ENCODE peak calls at places on chromosomes 1 and 21, in eight cellular contexts. P is progenitor cell of endocrine pancreas, M is uterus, D is PC-3, S is endodermal cell, T is cardiac fibroblast, I is right atrium auricular region, B is astrocyte of the cerebellum. R is an unnamed sample.

GRCh38 chr1:218164930-218165686 is 120.0 kb upstream of the RRP15 start:
- DNase-seq in M (no peak), P (peak), I (no peak), T (peak), S (peak), B (no peak), D (peak), R (peak)

GRCh38 chr1:209983953-209984352 is 45.9 kb downstream of the SYT14 start:
- DNase-seq in T (no peak), I (no peak), P (no peak), M (no peak), S (no peak), B (no peak), D (no peak), R (no peak)

GRCh38 chr21:45536301-45537081 is 5.7 kb downstream of the SLC19A1 start:
- DNase-seq in I (no peak), M (no peak), B (no peak), P (no peak), S (peak), D (no peak), T (no peak), R (peak)

GRCh38 chr1:180170569-180170968 is 15.9 kb downstream of the QSOX1 start:
- DNase-seq in D (peak), P (no peak), S (no peak), B (no peak), I (no peak), M (no peak), T (no peak), R (no peak)

GRCh38 chr1:84344286-84344685 is 42.8 kb downstream of the SAMD13 start:
- DNase-seq in S (no peak), B (no peak), P (no peak), D (no peak), M (no peak), I (no peak), T (peak), R (no peak)

GRCh38 chr1:79945391-79945790 is 938.9 kb upstream of the ADGRL4 start:
- DNase-seq in P (no peak), D (peak), M (no peak), S (no peak), T (no peak), B (no peak), I (no peak), R (no peak)

GRCh38 chr1:229158317-229159294 is 112.3 kb upstream of the RAB4A start:
- DNase-seq in S (no peak), D (no peak), M (no peak), B (no peak), I (peak), T (no peak), P (no peak), R (no peak)

GRCh38 chr1:56477164-56478111 is 101.9 kb downstream of the PLPP3 start:
- DNase-seq in P (peak), D (no peak), B (no peak), S (peak), T (peak), M (peak), I (peak), R (peak)

GRCh38 chr21:29547998-29548397 is 249.3 kb downstream of the BACH1 start:
- DNase-seq in T (no peak), B (no peak), D (no peak), S (no peak), P (no peak), M (no peak), I (no peak), R (no peak)

GRCh38 chr1:198042168-198042567 is 114.6 kb upstream of the NEK7 start:
- DNase-seq in I (no peak), D (no peak), T (peak), S (no peak), B (peak), P (no peak), M (no peak), R (no peak)

GRCh38 chr1:185409345-185409744 is 92.3 kb upstream of the IVNS1ABP start:
- DNase-seq in M (no peak), T (no peak), D (no peak), I (no peak), P (no peak), S (no peak), B (no peak), R (no peak)

GRCh38 chr1:173496757-173497323 is 19.7 kb downstream of the PRDX6 start:
- DNase-seq in T (no peak), B (no peak), S (no peak), M (no peak), P (no peak), I (no peak), D (no peak), R (no peak)

GRCh38 chr1:28296401-28297220 is 32.2 kb upstream of the MED18 start:
- DNase-seq in M (peak), P (peak), I (no peak), D (no peak), S (peak), T (peak), B (no peak), R (peak)

GRCh38 chr1:32045770-32046169 is 27.0 kb upstream of the TMEM39B start:
- DNase-seq in B (no peak), P (no peak), D (no peak), I (no peak), M (no peak), T (no peak), S (no peak), R (no peak)

GRCh38 chr1:59697138-59697811 is 117.5 kb upstream of the HOOK1 start:
- DNase-seq in T (no peak), M (no peak), I (no peak), S (no peak), P (no peak), B (no peak), D (no peak), R (no peak)

GRCh38 chr1:32404956-32405355 is 10.7 kb upstream of the BSDC1 start:
- DNase-seq in M (no peak), B (no peak), T (no peak), I (no peak), S (no peak), P (no peak), D (no peak), R (no peak)

GRCh38 chr1:152917794-152918193 is 9.4 kb downstream of the IVL start:
- DNase-seq in T (no peak), S (no peak), D (peak), M (no peak), B (no peak), I (no peak), P (no peak), R (no peak)
- TF ChIP-seq CTCF in T (no peak), S (peak), D (peak), M (no peak), B (peak), I (no peak), P (peak), R (no peak)

DNA sequence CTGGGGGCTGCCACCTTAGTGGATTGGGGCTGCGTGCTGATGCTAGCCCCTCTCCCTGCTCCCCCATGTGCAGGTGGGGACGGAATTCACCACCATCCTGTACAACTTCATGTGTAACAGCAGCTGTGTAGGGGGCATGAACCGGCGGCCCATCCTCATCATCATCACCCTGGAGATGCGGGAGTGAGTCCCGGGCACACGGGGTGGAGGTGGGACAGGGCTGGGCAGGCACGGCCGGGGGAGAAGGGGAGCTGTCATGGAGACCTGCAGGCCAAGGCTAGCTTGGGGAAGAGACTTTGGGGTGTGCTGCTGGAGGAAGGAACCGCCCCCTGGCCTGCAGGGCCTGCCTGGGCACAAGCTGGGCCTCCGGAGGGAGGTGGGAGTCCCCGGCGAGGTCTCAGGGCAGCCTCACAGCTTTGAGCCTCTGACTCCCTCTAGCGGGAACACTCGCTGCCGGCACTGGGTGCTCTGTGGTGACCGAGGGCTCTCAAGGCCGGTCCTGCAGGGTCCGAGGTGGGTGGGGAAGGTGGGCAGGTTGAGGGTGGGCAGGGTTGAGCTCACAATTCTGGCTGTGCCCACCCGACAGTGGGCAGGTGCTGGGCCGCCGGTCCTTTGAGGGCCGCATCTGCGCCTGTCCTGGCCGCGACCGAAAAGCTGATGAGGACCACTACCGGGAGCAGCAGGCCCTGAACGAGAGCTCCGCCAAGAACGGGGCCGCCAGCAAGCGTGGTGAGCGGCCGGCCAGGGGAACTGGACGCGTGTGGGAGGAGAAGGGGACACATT is 25.0 kb upstream of the CCDC27 start:
- DNase-seq in T (peak), M (no peak), B (no peak), S (peak), I (no peak), P (no peak), D (peak), R (peak)
- TF ChIP-seq CTCF in T (peak), M (no peak), B (peak), S (peak), I (peak), P (peak), D (peak), R (peak)

DNA sequence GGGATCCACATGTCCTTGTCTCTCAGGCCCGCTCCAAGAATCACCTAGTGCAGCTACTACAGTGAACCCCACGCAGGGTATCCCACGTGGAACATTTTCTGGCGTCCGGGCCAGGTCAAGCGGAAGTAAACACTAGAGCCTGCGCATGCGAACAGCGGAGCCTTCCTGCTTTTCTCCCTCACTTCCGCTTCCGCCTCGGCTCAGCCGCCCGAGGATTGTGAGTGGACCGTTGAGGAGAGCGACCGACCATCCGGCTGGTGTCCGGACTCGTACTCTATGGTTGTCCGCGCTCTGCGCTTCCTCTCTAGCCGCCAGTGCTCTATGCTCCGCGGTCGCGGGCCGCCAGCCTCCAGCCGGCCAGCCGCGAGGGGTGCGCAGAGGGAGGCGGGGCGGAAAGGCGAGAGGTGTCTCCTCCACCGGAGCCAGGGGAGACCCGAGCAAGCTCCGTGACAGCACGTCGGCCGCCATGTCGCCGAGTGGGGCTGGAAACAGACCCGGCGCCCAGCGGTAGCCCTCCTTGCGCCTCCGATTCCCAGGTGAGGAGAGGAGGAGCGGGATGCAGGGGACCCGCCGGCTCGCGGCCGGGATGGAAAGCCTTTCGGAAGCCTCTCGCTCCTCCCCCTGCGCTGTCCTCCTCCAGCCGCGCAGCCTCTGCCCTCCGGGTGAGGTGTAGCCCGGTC is at the start of the genes CNST and TFB2M:
- DNase-seq in P (peak), M (peak), D (peak), T (peak), S (peak), I (peak), B (peak), R (peak)
- TF ChIP-seq CTCF in P (no peak), M (no peak), D (no peak), T (no peak), S (no peak), I (no peak), B (no peak), R (no peak)

DNA sequence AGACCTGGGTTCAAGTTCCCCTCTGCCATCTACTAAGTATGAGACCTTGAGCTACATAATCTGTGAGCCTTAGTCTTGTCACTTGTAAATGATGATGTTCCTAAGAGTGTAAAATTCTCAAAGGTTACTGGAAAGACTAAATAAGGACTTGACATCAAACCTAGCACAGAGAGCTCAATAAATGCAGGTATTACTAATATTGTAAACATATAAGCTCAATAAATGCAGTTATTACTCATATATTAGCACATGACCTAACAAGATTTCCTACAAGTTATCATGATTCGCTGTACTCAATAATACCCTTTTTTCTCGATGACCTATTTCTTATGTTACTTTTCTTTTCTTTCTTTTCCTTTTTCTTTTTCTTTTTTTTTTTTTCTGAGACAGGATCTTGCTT is 174.9 kb downstream of the ZNF281 start:
- DNase-seq in M (no peak), P (no peak), T (no peak), B (no peak), D (peak), I (no peak), S (no peak), R (no peak)
- TF ChIP-seq CTCF in M (no peak), P (no peak), T (no peak), B (no peak), D (no peak), I (no peak), S (no peak), R (no peak)

DNA sequence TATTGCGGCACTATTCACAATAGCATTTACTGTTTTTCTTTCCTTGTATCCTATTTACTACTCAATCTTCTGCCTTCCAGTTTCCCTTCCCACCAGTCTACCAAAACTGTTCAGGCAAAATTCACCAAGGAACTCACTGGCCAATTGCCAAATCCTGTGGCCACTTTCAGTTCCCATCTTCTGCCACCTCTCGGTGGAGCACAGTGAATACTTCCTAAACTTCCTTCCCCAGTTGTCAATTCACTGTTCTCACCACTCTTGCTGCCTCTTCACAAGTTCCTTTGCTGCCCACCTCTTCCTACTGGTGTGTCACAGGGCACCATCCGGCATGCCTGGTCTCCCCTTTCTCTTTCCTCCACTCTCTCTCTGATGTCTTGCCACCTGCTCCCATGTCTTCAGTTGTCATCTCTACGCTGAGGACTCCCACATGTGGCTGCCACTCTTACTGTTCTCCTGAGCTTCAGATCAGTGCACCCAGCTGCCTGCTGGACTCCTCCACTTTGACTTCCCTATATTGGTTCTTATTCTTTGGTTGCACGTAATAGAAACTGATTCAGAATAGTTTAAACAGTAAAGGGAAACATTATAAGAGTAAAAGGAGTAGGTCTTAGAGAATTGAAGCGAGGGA is 114.4 kb downstream of the PIK3R3 start:
- DNase-seq in I (no peak), T (no peak), M (no peak), S (no peak), P (no peak), D (no peak), B (no peak), R (no peak)
- TF ChIP-seq CTCF in I (no peak), T (no peak), M (no peak), S (no peak), P (no peak), D (no peak), B (no peak), R (no peak)